ENCODE peak calls at places on chromosomes 6 and 20, in six cellular contexts. Z, W, A, B, F and M are unnamed samples.
A peak's percentile ranks its signal among the peaks of the same experiment; 100 is the strongest.

GRCh38 chr6:162726997-162727346 is 594 bp downstream of the PRKN start:
- DNase-seq in Z (no peak), W (no peak), A (no peak), B (no peak), F (no peak), M (no peak)

GRCh38 chr20:35742741-35743523 is 872 bp upstream of the RBM39 start:
- DNase-seq in Z (no peak), W (peak; percentile 59), A (peak; percentile 69), B (no peak), F (no peak), M (no peak)

GRCh38 chr6:5173862-5174643 is 86.7 kb downstream of the LYRM4 start:
- DNase-seq in Z (peak; percentile 31), W (peak; percentile 87), A (no peak), B (no peak), F (no peak), M (peak; percentile 20)

GRCh38 chr20:17934141-17934862 is 34.3 kb downstream of the SNX5 start:
- DNase-seq in Z (no peak), W (no peak), A (no peak), B (no peak), F (no peak), M (no peak)

GRCh38 chr6:87903299-87903698 is 144.3 kb upstream of the SPACA1 start:
- DNase-seq in Z (no peak), W (no peak), A (no peak), B (no peak), F (no peak), M (no peak)

GRCh38 chr6:107690864-107691661 is 133.1 kb downstream of the SCML4 start:
- DNase-seq in Z (no peak), W (no peak), A (no peak), B (no peak), F (no peak), M (no peak)

GRCh38 chr20:17966432-17967312 is 1.9 kb downstream of the SNX5 start:
- DNase-seq in Z (no peak), W (no peak), A (peak; percentile 67), B (no peak), F (no peak), M (no peak)

GRCh38 chr20:14951707-14952106 is 614.3 kb upstream of the FLRT3 start:
- DNase-seq in Z (no peak), W (no peak), A (peak; percentile 20), B (no peak), F (no peak), M (no peak)

GRCh38 chr6:2752477-2753115 is 1.9 kb upstream of the MYLK4 start:
- DNase-seq in Z (no peak), W (no peak), A (no peak), B (no peak), F (no peak), M (no peak)

GRCh38 chr6:106143582-106144139 is 57.5 kb downstream of the PRDM1 start:
- DNase-seq in Z (no peak), W (no peak), A (no peak), B (no peak), F (no peak), M (no peak)

GRCh38 chr6:154410619-154411044 is 54.0 kb upstream of the IPCEF1 start:
- DNase-seq in Z (no peak), W (no peak), A (peak; percentile 48), B (no peak), F (no peak), M (no peak)

GRCh38 chr20:25058797-25059486 is 1.0 kb upstream of the ACSS1 start:
- DNase-seq in Z (no peak), W (no peak), A (peak; percentile 44), B (no peak), F (no peak), M (no peak)

GRCh38 chr6:36724514-36725385 is 27.1 kb downstream of the RAB44 start:
- DNase-seq in Z (no peak), W (no peak), A (peak; percentile 77), B (peak; percentile 82), F (peak; percentile 86), M (no peak)

GRCh38 chr20:34388000-34388399 is 24.9 kb downstream of the ITCH start:
- DNase-seq in Z (no peak), W (no peak), A (no peak), B (no peak), F (no peak), M (no peak)

GRCh38 chr20:43363506-43363905 is 94.2 kb upstream of the SRSF6 start:
- DNase-seq in Z (no peak), W (no peak), A (no peak), B (no peak), F (no peak), M (no peak)

GRCh38 chr6:5457036-5457435 is 195.7 kb downstream of the FARS2 start:
- DNase-seq in Z (no peak), W (no peak), A (no peak), B (no peak), F (no peak), M (no peak)

GRCh38 chr20:44187763-44188709 is 1.0 kb upstream of the JPH2 start:
- DNase-seq in Z (no peak), W (no peak), A (no peak), B (no peak), F (peak; percentile 19), M (no peak)

GRCh38 chr20:16228722-16229121 is 344.5 kb downstream of the KIF16B start:
- DNase-seq in Z (no peak), W (no peak), A (no peak), B (peak; percentile 47), F (no peak), M (no peak)

GRCh38 chr20:35478804-35479472 is 23.5 kb downstream of the CEP250 start:
- DNase-seq in Z (peak; percentile 34), W (no peak), A (peak; percentile 77), B (no peak), F (peak; percentile 54), M (no peak)

GRCh38 chr20:58149412-58150091 is 78.9 kb downstream of the ANKRD60 start:
- DNase-seq in Z (no peak), W (no peak), A (no peak), B (no peak), F (no peak), M (no peak)

GRCh38 chr20:58153121-58153520 is 75.3 kb downstream of the ANKRD60 start:
- DNase-seq in Z (no peak), W (no peak), A (no peak), B (peak; percentile 18), F (no peak), M (no peak)

GRCh38 chr20:58147628-58148370 is 80.7 kb downstream of the ANKRD60 start:
- DNase-seq in Z (no peak), W (no peak), A (no peak), B (no peak), F (no peak), M (no peak)

GRCh38 chr20:58148891-58149290 is 79.6 kb downstream of the ANKRD60 start:
- DNase-seq in Z (no peak), W (no peak), A (no peak), B (no peak), F (no peak), M (no peak)

GRCh38 chr20:58150772-58151171 is 77.7 kb downstream of the ANKRD60 start:
- DNase-seq in Z (no peak), W (no peak), A (no peak), B (peak; percentile 20), F (peak; percentile 90), M (no peak)
- TF ChIP-seq TAF1 in Z (no peak), W (no peak), A (no peak), B (no peak), F (no peak), M (no peak)

DNA sequence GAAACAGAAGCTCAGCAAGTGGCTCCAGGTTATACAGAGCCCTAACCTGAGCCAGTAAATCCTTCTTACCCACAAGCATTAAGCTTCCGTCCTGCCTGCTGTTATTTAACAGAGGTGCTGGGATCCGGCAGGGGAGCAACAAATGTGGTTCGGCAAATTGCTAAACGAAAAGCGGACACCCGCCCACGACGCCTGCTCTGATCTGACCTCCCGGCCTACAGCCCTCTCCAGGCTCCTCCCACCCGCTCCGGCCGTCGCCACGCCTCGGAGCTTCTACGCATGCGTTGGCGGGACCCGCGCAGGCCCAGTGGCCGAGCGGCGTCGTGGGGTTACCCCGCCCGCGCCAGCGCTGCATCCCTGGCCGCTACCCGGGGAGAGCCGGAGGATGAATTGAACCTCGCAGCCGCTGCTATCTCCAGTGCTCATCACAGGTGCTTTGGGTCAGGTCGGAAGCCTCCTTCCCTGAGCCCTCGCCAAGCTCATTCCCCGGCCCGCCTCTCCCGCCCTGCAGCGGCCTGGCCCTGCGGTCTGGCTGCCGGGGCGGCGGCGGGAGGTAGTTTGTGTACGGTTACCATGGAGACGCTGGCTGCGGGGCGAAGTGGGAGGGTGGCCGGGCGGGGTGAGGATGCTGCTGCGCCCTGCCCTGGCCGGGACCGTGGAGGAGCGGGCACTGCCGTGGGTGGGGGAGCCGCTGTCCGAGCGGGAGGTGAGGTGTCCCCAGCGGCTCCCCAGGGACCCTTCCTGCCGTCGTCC is at the start of gene ARMC2:
- DNase-seq in Z (peak; percentile 76), W (peak; percentile 38), A (peak; percentile 74), B (peak; percentile 98), F (peak; percentile 98), M (peak; percentile 80)
- TF ChIP-seq POLR2A in Z (no peak), W (no peak), A (no peak), B (peak; percentile 67), F (no peak), M (no peak)

DNA sequence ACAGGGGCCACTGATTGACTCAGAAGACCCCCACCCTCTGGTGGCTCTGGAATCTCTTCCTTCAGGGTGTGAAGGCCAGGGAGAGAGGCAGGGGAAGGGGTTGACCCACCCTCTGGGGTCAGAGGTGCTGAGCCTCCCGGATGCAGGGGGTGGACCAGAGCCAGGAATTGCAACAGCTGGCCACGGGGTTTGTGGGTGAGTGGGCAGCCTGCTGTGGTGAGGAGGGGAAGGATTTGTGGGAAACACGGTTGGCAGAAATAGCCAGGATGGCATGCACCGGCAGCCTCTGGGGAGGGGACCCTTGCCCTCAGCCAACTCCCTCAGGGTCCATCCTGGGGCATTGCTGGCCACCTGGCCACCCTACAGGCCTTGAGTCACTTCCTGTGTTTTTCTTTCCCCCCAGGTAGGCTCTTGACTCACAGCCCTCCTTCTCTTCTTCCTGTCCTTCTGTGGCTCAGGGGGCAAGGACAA is 92.8 kb downstream of the MRPL14 start:
- DNase-seq in Z (no peak), W (no peak), A (no peak), B (no peak), F (no peak), M (no peak)
- TF ChIP-seq POLR2AphosphoS5 in Z (no peak), W (no peak), A (no peak), B (no peak), F (no peak), M (no peak)

DNA sequence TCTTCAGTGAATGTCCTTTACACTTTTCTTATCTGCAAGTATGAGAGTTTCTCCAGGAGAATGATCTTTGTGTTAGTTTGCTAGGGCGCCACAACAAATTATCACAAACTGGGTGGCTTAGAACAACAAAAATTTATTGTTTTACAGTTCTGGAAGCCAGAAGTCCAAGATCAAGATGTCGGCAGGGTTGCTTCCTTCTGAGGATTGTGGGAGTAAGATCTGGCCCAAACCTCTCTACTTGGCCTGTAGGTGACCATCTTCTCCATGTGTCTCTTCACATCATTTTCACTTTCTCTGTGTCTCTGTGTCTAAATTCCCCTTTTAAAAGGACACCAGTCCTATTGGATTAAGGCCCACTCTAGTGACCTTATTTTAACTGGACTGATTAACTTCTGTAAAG is 103.0 kb downstream of the ADTRP start:
- DNase-seq in Z (no peak), W (no peak), A (no peak), B (no peak), F (no peak), M (no peak)
- TF ChIP-seq TAF1 in Z (no peak), W (no peak), A (no peak), B (no peak), F (no peak), M (no peak)